ENCODE peak calls at places on chromosomes 13 and 19, in nine cellular contexts. V is upper lobe of left lung; W is breast epithelium; Y is small intestine; Q is left ventricle myocardium inferior; R is ascending aorta; L is heart right ventricle; J is stomach; G is naive thymus-derived CD4-positive, alpha-beta T cell. I is an unnamed sample.
A peak's percentile ranks its signal among the peaks of the same experiment; 100 is the strongest.

GRCh38 chr13:45932611-45933182 is 81.1 kb upstream of the SIAH3 start:
- DNase-seq in Q (no peak), J (no peak), V (no peak), Y (no peak), L (no peak), G (no peak), W (no peak), R (no peak), I (no peak)

GRCh38 chr13:113768018-113768905 is 9.2 kb downstream of the TMEM255B start:
- DNase-seq in R (no peak), J (no peak), L (no peak), Y (no peak), W (peak; percentile 49), Q (no peak), V (no peak), G (no peak), I (no peak)

GRCh38 chr19:51690359-51691121 is 2.6 kb upstream of the SPACA6 start:
- DNase-seq in V (peak; percentile 88), R (peak; percentile 82), J (peak; percentile 58), Q (peak; percentile 66), W (peak; percentile 75), G (peak; percentile 49), Y (peak; percentile 7), L (peak; percentile 75), I (no peak)

GRCh38 chr13:24272452-24273161 is 36.8 kb upstream of the C1QTNF9 start:
- DNase-seq in L (no peak), Y (peak; percentile 19), G (peak; percentile 27), V (no peak), R (no peak), J (no peak), W (no peak), Q (no peak), I (no peak)

GRCh38 chr13:40233731-40234195 is 432.7 kb downstream of the FOXO1 start:
- DNase-seq in Y (no peak), W (no peak), Q (peak; percentile 68), V (no peak), J (no peak), G (no peak), L (peak; percentile 45), R (no peak), I (no peak)

GRCh38 chr13:101624981-101625380 is 172.5 kb downstream of the ITGBL1 start:
- DNase-seq in R (no peak), W (no peak), L (no peak), J (no peak), V (no peak), Y (no peak), G (no peak), Q (no peak), I (no peak)

GRCh38 chr13:85535306-85535705 is 263.9 kb downstream of the SLITRK6 start:
- DNase-seq in V (no peak), Y (no peak), J (no peak), Q (no peak), L (no peak), W (no peak), G (no peak), R (no peak), I (no peak)

GRCh38 chr13:26787961-26788360 is 27.4 kb upstream of the GPR12 start:
- DNase-seq in J (no peak), Y (no peak), R (no peak), V (no peak), W (no peak), L (no peak), Q (no peak), G (no peak), I (no peak)

GRCh38 chr19:397321-397720 is 11.6 kb downstream of the C2CD4C start:
- DNase-seq in J (no peak), Y (no peak), L (no peak), V (no peak), Q (no peak), R (no peak), W (no peak), G (no peak), I (no peak)

GRCh38 chr13:25943081-25943480 is 108.7 kb downstream of the SHISA2 start:
- DNase-seq in Y (no peak), L (no peak), Q (no peak), V (no peak), R (peak; percentile 12), W (no peak), G (no peak), J (no peak), I (no peak)

GRCh38 chr19:48770223-48770622 is 14.9 kb downstream of the FGF21 start:
- DNase-seq in W (no peak), V (no peak), J (no peak), R (no peak), L (no peak), Q (no peak), G (no peak), Y (no peak), I (no peak)

GRCh38 chr13:43229506-43229905 is 206.1 kb downstream of the DNAJC15 start:
- DNase-seq in R (no peak), W (no peak), V (no peak), L (no peak), Y (no peak), G (no peak), J (no peak), Q (no peak), I (no peak)

GRCh38 chr19:58381460-58382220 is 810 bp upstream of the ZNF837 start:
- DNase-seq in Y (no peak), V (no peak), J (no peak), R (no peak), Q (no peak), L (no peak), W (no peak), G (no peak), I (no peak)

GRCh38 chr19:8578642-8579265 is 1.5 kb upstream of the MYO1F start:
- DNase-seq in Y (peak; percentile 69), V (no peak), W (peak; percentile 73), G (peak; percentile 84), Q (peak; percentile 78), R (peak; percentile 90), J (peak; percentile 83), L (peak; percentile 78), I (peak; percentile 40)

GRCh38 chr19:48837081-48837524 is 812 bp upstream of the HSD17B14 start:
- DNase-seq in G (peak; percentile 65), Y (no peak), L (peak; percentile 89), W (peak; percentile 65), V (peak; percentile 90), J (peak; percentile 56), R (peak; percentile 96), Q (peak; percentile 81), I (peak; percentile 69)

GRCh38 chr13:30388401-30389283 is 33.7 kb upstream of the UBE2L5 start:
- DNase-seq in G (no peak), R (no peak), Q (no peak), Y (no peak), J (no peak), L (no peak), V (no peak), W (no peak), I (no peak)

GRCh38 chr19:11375143-11375948 is 880 bp downstream of the SWSAP1 start:
- DNase-seq in W (no peak), J (peak; percentile 59), Q (peak; percentile 54), G (peak; percentile 78), V (peak; percentile 85), R (peak; percentile 81), Y (peak; percentile 55), L (peak; percentile 50), I (no peak)

DNA sequence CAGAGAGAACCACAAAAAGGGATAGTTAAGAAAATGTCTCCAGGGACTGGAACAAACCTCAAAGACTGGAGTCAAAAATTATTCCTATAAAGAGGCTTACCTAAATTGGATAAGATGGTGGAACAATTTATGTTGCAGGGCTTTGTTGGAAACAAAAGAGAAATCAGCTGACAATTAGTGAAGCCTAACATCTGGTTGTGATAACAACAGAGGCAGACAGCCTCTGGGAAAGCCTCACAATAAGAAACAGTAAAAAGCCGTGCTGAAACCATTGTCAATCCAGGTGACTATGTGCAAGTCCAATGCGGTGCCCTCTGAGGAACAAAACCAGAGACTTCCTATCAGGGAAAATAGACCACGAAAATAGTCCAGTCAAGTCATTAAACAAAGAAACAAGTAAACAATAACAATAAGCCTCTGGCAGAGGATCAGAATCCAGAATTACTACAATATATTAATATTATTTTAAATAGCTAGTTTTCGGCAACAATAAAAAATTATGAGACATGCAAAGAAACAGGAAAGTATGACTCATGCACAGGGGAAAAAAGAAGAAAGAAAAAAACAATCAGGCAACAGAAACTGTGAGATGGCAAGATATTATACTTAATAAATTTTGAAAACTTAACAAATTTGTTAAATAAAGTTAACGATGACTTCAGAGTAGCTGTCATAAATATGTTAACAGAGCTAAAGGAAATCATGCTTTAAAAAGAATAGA is 99.7 kb upstream of the RXFP2 start:
- DNase-seq in V (no peak), R (no peak), W (no peak), G (no peak), L (no peak), J (no peak), Q (no peak), Y (no peak), I (no peak)
- H3K4me3 ChIP-seq in V (no peak overlapping the region), R (no peak overlapping the region), W (no peak overlapping the region), G (no peak overlapping the region), L (no peak overlapping the region), J (no peak overlapping the region), Q (no peak overlapping the region), Y (no peak overlapping the region), I (no peak overlapping the region)

GRCh38 chr13:52067237-52067636 is 42.7 kb downstream of the UTP14C start:
- DNase-seq in R (no peak), Y (no peak), V (no peak), J (no peak), W (no peak), Q (no peak), G (no peak), L (no peak), I (no peak)

DNA sequence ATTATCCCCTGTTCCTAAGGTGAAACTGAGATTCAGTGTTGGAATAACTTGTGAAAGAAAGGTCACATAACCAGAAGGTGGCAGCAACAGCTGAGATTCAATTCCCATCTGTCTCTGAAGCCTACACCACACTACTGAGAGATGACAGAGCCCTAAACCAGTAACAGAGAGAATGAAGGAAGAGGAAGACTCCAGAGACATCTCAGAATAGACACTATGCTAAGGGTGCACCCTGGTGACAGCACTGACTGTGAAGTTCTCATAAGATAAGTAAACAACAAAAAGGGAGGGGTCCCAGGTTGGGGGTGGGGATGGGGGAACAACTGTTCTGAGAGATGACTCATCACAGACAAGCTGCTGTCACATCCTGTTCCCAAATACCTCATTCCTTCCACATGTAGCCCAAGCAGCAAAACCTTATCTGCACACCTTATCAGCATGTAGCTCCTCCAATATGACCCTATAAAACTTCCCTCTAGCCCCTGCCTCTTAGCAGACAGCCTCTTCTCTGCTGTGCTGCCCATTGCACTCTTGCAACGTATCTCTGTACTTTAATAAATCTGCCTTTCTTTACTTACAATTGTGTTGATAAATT is 46.5 kb downstream of the UTP14C start:
- DNase-seq in L (no peak), W (no peak), Q (no peak), V (no peak), G (no peak), Y (peak; percentile 32), R (no peak), J (no peak), I (no peak)
- H3K27ac ChIP-seq in L (no peak overlapping the region), W (no peak overlapping the region), Q (no peak overlapping the region), V (no peak overlapping the region), G (no peak overlapping the region), Y (no peak overlapping the region), R (no peak overlapping the region), J (no peak overlapping the region), I (no peak overlapping the region)

GRCh38 chr19:3190470-3190770 is 4.7 kb downstream of the NCLN start:
- DNase-seq in Y (no peak), J (no peak), W (no peak), L (no peak), Q (no peak), G (no peak), R (no peak), V (peak; percentile 68), I (no peak)
- H3K4me1 ChIP-seq in Y (peaks cover 2% of the 10 kb centered on the region), J (peaks cover 41% of the 10 kb centered on the region), W (peaks cover 15% of the 10 kb centered on the region), L (peaks cover 26% of the 10 kb centered on the region), Q (peaks cover 40% of the 10 kb centered on the region), G (peaks cover 29% of the 10 kb centered on the region), R (peaks cover 16% of the 10 kb centered on the region), V (peaks cover 37% of the 10 kb centered on the region), I (peaks cover 10% of the 10 kb centered on the region)

GRCh38 chr19:30249911-30250310 is 122.3 kb upstream of the ZNF536 start:
- DNase-seq in W (no peak), L (no peak), G (no peak), J (no peak), Y (no peak), Q (no peak), R (no peak), V (no peak), I (no peak)
- H3K4me3 ChIP-seq in W (no peak overlapping the region), L (no peak overlapping the region), G (no peak overlapping the region), J (no peak overlapping the region), Y (no peak overlapping the region), Q (no peak overlapping the region), R (no peak overlapping the region), V (no peak overlapping the region), I (no peak overlapping the region)

I was measured in thoracic aorta.